ENCODE peak calls at places on chromosomes 16 and 17, in nine cellular contexts. One of them, this sample, is unnamed.

GRCh38 chr16:48862087-48862532 is 252.1 kb upstream of the N4BP1 start:
- DNase-seq in A172: peak
- DNase-seq in MG63: peak
- DNase-seq in T-helper 1 cell: no peak
- DNase-seq in T-helper 17 cell: no peak
- DNase-seq in cardiac septum: no peak
- DNase-seq in hippocampal formation: no peak
- DNase-seq in pancreas: no peak
- DNase-seq in AG08395: peak
- DNase-seq in this sample: no peak

GRCh38 chr17:3512512-3513171 is 36.8 kb downstream of the ASPA start:
- DNase-seq in T-helper 17 cell: no peak
- DNase-seq in T-helper 1 cell: no peak
- DNase-seq in MG63: peak
- DNase-seq in AG08395: peak
- DNase-seq in pancreas: no peak
- DNase-seq in A172: no peak
- DNase-seq in cardiac septum: peak
- DNase-seq in hippocampal formation: peak
- DNase-seq in this sample: no peak

GRCh38 chr17:74252272-74252671 is 21.8 kb upstream of the DNAI2 start:
- DNase-seq in A172: no peak
- DNase-seq in hippocampal formation: no peak
- DNase-seq in AG08395: no peak
- DNase-seq in T-helper 17 cell: no peak
- DNase-seq in pancreas: no peak
- DNase-seq in cardiac septum: no peak
- DNase-seq in T-helper 1 cell: no peak
- DNase-seq in MG63: no peak
- DNase-seq in this sample: no peak

GRCh38 chr16:68605746-68606145 is 39.4 kb upstream of the CDH3 start:
- DNase-seq in T-helper 17 cell: no peak
- DNase-seq in T-helper 1 cell: no peak
- DNase-seq in MG63: no peak
- DNase-seq in hippocampal formation: no peak
- DNase-seq in pancreas: no peak
- DNase-seq in cardiac septum: no peak
- DNase-seq in AG08395: no peak
- DNase-seq in A172: peak
- DNase-seq in this sample: no peak

GRCh38 chr16:70269471-70269870 is 17.7 kb upstream of the EXOSC6 start:
- DNase-seq in T-helper 1 cell: no peak
- DNase-seq in cardiac septum: peak
- DNase-seq in AG08395: no peak
- DNase-seq in T-helper 17 cell: no peak
- DNase-seq in hippocampal formation: no peak
- DNase-seq in MG63: no peak
- DNase-seq in A172: no peak
- DNase-seq in pancreas: no peak
- DNase-seq in this sample: no peak

GRCh38 chr16:84593825-84594724 is 23.8 kb downstream of the COTL1 start:
- DNase-seq in pancreas: no peak
- DNase-seq in T-helper 17 cell: peak
- DNase-seq in A172: peak
- DNase-seq in MG63: no peak
- DNase-seq in T-helper 1 cell: peak
- DNase-seq in hippocampal formation: no peak
- DNase-seq in AG08395: no peak
- DNase-seq in cardiac septum: peak
- DNase-seq in this sample: no peak

GRCh38 chr17:28119560-28119959 is 77.1 kb downstream of the NLK start:
- DNase-seq in T-helper 1 cell: no peak
- DNase-seq in pancreas: no peak
- DNase-seq in AG08395: no peak
- DNase-seq in cardiac septum: no peak
- DNase-seq in A172: no peak
- DNase-seq in hippocampal formation: no peak
- DNase-seq in T-helper 17 cell: no peak
- DNase-seq in MG63: no peak
- DNase-seq in this sample: no peak

GRCh38 chr16:57761957-57762356 is 26.4 kb downstream of the KATNB1 start:
- DNase-seq in pancreas: no peak
- DNase-seq in MG63: no peak
- DNase-seq in A172: no peak
- DNase-seq in hippocampal formation: no peak
- DNase-seq in T-helper 17 cell: no peak
- DNase-seq in cardiac septum: no peak
- DNase-seq in T-helper 1 cell: no peak
- DNase-seq in AG08395: no peak
- DNase-seq in this sample: no peak

GRCh38 chr16:48963901-48964615 is 317.6 kb downstream of the CBLN1 start:
- DNase-seq in T-helper 17 cell: no peak
- DNase-seq in MG63: peak
- DNase-seq in cardiac septum: no peak
- DNase-seq in T-helper 1 cell: no peak
- DNase-seq in pancreas: no peak
- DNase-seq in A172: peak
- DNase-seq in hippocampal formation: no peak
- DNase-seq in AG08395: peak
- DNase-seq in this sample: no peak

GRCh38 chr17:78899361-78900260 is 3.4 kb downstream of the CEP295NL start:
- DNase-seq in cardiac septum: peak
- DNase-seq in pancreas: no peak
- DNase-seq in T-helper 17 cell: no peak
- DNase-seq in AG08395: peak
- DNase-seq in hippocampal formation: peak
- DNase-seq in T-helper 1 cell: no peak
- DNase-seq in MG63: peak
- DNase-seq in A172: peak
- DNase-seq in this sample: no peak

GRCh38 chr17:72184805-72185204 is 64.0 kb downstream of the SOX9 start:
- DNase-seq in cardiac septum: no peak
- DNase-seq in AG08395: no peak
- DNase-seq in T-helper 1 cell: no peak
- DNase-seq in pancreas: no peak
- DNase-seq in T-helper 17 cell: no peak
- DNase-seq in hippocampal formation: no peak
- DNase-seq in MG63: no peak
- DNase-seq in A172: no peak
- DNase-seq in this sample: no peak

GRCh38 chr17:80068301-80069160 is 32.1 kb downstream of the CCDC40 start:
- DNase-seq in T-helper 1 cell: no peak
- DNase-seq in pancreas: no peak
- DNase-seq in A172: no peak
- DNase-seq in MG63: no peak
- DNase-seq in hippocampal formation: no peak
- DNase-seq in T-helper 17 cell: no peak
- DNase-seq in AG08395: no peak
- DNase-seq in cardiac septum: no peak
- DNase-seq in this sample: no peak

GRCh38 chr16:46673320-46674013 is 15.5 kb downstream of the VPS35 start:
- DNase-seq in T-helper 1 cell: peak
- DNase-seq in hippocampal formation: peak
- DNase-seq in A172: peak
- DNase-seq in pancreas: no peak
- DNase-seq in MG63: peak
- DNase-seq in cardiac septum: no peak
- DNase-seq in AG08395: peak
- DNase-seq in T-helper 17 cell: no peak
- DNase-seq in this sample: no peak

GRCh38 chr16:11497329-11497805 is 89.4 kb downstream of the LITAF start:
- DNase-seq in A172: peak
- DNase-seq in cardiac septum: peak
- DNase-seq in hippocampal formation: peak
- DNase-seq in pancreas: peak
- DNase-seq in T-helper 1 cell: no peak
- DNase-seq in MG63: peak
- DNase-seq in T-helper 17 cell: no peak
- DNase-seq in AG08395: peak
- DNase-seq in this sample: peak

GRCh38 chr17:78541488-78542237 is 35.5 kb downstream of the DNAH17 start:
- DNase-seq in AG08395: peak
- DNase-seq in MG63: peak
- DNase-seq in pancreas: peak
- DNase-seq in hippocampal formation: no peak
- DNase-seq in T-helper 1 cell: no peak
- DNase-seq in A172: peak
- DNase-seq in T-helper 17 cell: no peak
- DNase-seq in cardiac septum: no peak
- DNase-seq in this sample: no peak

GRCh38 chr17:75996665-75997590 is 3.7 kb upstream of the CDK3 start:
- DNase-seq in MG63: no peak
- DNase-seq in cardiac septum: no peak
- DNase-seq in T-helper 17 cell: peak
- DNase-seq in T-helper 1 cell: peak
- DNase-seq in A172: peak
- DNase-seq in AG08395: peak
- DNase-seq in pancreas: no peak
- DNase-seq in hippocampal formation: peak
- DNase-seq in this sample: no peak

GRCh38 chr17:50425682-50426471 is at the start of gene ACSF2:
- DNase-seq in AG08395: peak
- DNase-seq in pancreas: peak
- DNase-seq in cardiac septum: peak
- DNase-seq in A172: peak
- DNase-seq in T-helper 1 cell: peak
- DNase-seq in T-helper 17 cell: peak
- DNase-seq in hippocampal formation: peak
- DNase-seq in MG63: peak
- DNase-seq in this sample: no peak

GRCh38 chr17:21129023-21129681 is 2.4 kb downstream of the DHRS7B start:
- DNase-seq in AG08395: peak
- DNase-seq in A172: no peak
- DNase-seq in hippocampal formation: no peak
- DNase-seq in T-helper 1 cell: no peak
- DNase-seq in cardiac septum: no peak
- DNase-seq in pancreas: no peak
- DNase-seq in MG63: no peak
- DNase-seq in T-helper 17 cell: no peak
- DNase-seq in this sample: no peak

GRCh38 chr16:75341934-75342811 is 90.7 kb upstream of the BCAR1 start:
- DNase-seq in T-helper 17 cell: no peak
- DNase-seq in hippocampal formation: no peak
- DNase-seq in T-helper 1 cell: no peak
- DNase-seq in cardiac septum: no peak
- DNase-seq in AG08395: peak
- DNase-seq in MG63: peak
- DNase-seq in A172: peak
- DNase-seq in pancreas: no peak
- DNase-seq in this sample: peak

GRCh38 chr17:51743477-51743876 is 415.0 kb downstream of the CA10 start:
- DNase-seq in pancreas: no peak
- DNase-seq in T-helper 17 cell: no peak
- DNase-seq in AG08395: no peak
- DNase-seq in A172: no peak
- DNase-seq in cardiac septum: no peak
- DNase-seq in MG63: no peak
- DNase-seq in T-helper 1 cell: no peak
- DNase-seq in hippocampal formation: no peak
- DNase-seq in this sample: no peak

GRCh38 chr17:38602862-38603785 is 2.6 kb downstream of the SRCIN1 start:
- DNase-seq in hippocampal formation: peak
- DNase-seq in AG08395: no peak
- DNase-seq in MG63: no peak
- DNase-seq in cardiac septum: no peak
- DNase-seq in A172: no peak
- DNase-seq in pancreas: no peak
- DNase-seq in T-helper 1 cell: no peak
- DNase-seq in T-helper 17 cell: no peak
- DNase-seq in this sample: no peak

GRCh38 chr17:58335779-58336455 is 7.3 kb upstream of the TSPOAP1 start:
- DNase-seq in T-helper 1 cell: peak
- DNase-seq in AG08395: no peak
- DNase-seq in hippocampal formation: no peak
- DNase-seq in MG63: peak
- DNase-seq in A172: no peak
- DNase-seq in pancreas: no peak
- DNase-seq in T-helper 17 cell: no peak
- DNase-seq in cardiac septum: peak
- DNase-seq in this sample: no peak

GRCh38 chr17:68143425-68143824 is 104.4 kb upstream of the AMZ2 start:
- DNase-seq in AG08395: no peak
- DNase-seq in MG63: no peak
- DNase-seq in pancreas: no peak
- DNase-seq in A172: no peak
- DNase-seq in T-helper 1 cell: no peak
- DNase-seq in cardiac septum: no peak
- DNase-seq in T-helper 17 cell: no peak
- DNase-seq in hippocampal formation: no peak
- DNase-seq in this sample: no peak

GRCh38 chr16:58494981-58495860 is 4.7 kb upstream of the NDRG4 start:
- DNase-seq in pancreas: peak
- DNase-seq in MG63: peak
- DNase-seq in A172: peak
- DNase-seq in hippocampal formation: peak
- DNase-seq in T-helper 17 cell: no peak
- DNase-seq in T-helper 1 cell: peak
- DNase-seq in cardiac septum: peak
- DNase-seq in AG08395: peak
- DNase-seq in this sample: peak

GRCh38 chr16:919658-920631 is 50.8 kb downstream of the LMF1 start:
- DNase-seq in T-helper 17 cell: no peak
- DNase-seq in T-helper 1 cell: no peak
- DNase-seq in A172: no peak
- DNase-seq in hippocampal formation: no peak
- DNase-seq in cardiac septum: no peak
- DNase-seq in pancreas: no peak
- DNase-seq in MG63: no peak
- DNase-seq in AG08395: peak
- DNase-seq in this sample: no peak

GRCh38 chr17:16491703-16492612 is at the start of gene LRRC75A:
- DNase-seq in hippocampal formation: no peak
- DNase-seq in A172: no peak
- DNase-seq in T-helper 1 cell: peak
- DNase-seq in AG08395: peak
- DNase-seq in MG63: peak
- DNase-seq in T-helper 17 cell: peak
- DNase-seq in pancreas: peak
- DNase-seq in cardiac septum: peak
- DNase-seq in this sample: no peak